ENCODE peak calls at places on chromosomes 6 and 20, in five cellular contexts. One of them, this sample, is unnamed.

GRCh38 chr20:40982415-40983145 is 46.0 kb upstream of the TOP1 start:
- DNase-seq in endothelial cell of umbilical vein: no peak
- DNase-seq in IMR-90: no peak
- DNase-seq in CD8-positive, alpha-beta T cell: no peak
- DNase-seq in ecto neural progenitor cell: no peak
- DNase-seq in this sample: no peak

GRCh38 chr6:39884696-39885095 is 49.6 kb downstream of the MOCS1 start:
- DNase-seq in endothelial cell of umbilical vein: no peak
- DNase-seq in ecto neural progenitor cell: no peak
- DNase-seq in CD8-positive, alpha-beta T cell: no peak
- DNase-seq in IMR-90: peak
- DNase-seq in this sample: no peak

GRCh38 chr6:122947355-122947754 is 48.7 kb upstream of the CLVS2 start:
- DNase-seq in ecto neural progenitor cell: peak
- DNase-seq in endothelial cell of umbilical vein: peak
- DNase-seq in IMR-90: no peak
- DNase-seq in CD8-positive, alpha-beta T cell: no peak
- DNase-seq in this sample: no peak

GRCh38 chr6:29938746-29939508 is 3.4 kb upstream of the HLA-A start:
- DNase-seq in ecto neural progenitor cell: no peak
- DNase-seq in endothelial cell of umbilical vein: no peak
- DNase-seq in IMR-90: no peak
- DNase-seq in CD8-positive, alpha-beta T cell: no peak
- DNase-seq in this sample: no peak

GRCh38 chr6:166354965-166355364 is 12.6 kb upstream of the SFT2D1 start:
- DNase-seq in ecto neural progenitor cell: no peak
- DNase-seq in endothelial cell of umbilical vein: no peak
- DNase-seq in CD8-positive, alpha-beta T cell: no peak
- DNase-seq in IMR-90: no peak
- DNase-seq in this sample: no peak

GRCh38 chr6:142850653-142851434 is 94.1 kb downstream of the HIVEP2 start:
- DNase-seq in IMR-90: peak
- DNase-seq in ecto neural progenitor cell: no peak
- DNase-seq in endothelial cell of umbilical vein: peak
- DNase-seq in CD8-positive, alpha-beta T cell: no peak
- DNase-seq in this sample: peak

GRCh38 chr20:19986419-19986818 is 30.7 kb upstream of the NAA20 start:
- DNase-seq in CD8-positive, alpha-beta T cell: no peak
- DNase-seq in IMR-90: peak
- DNase-seq in ecto neural progenitor cell: no peak
- DNase-seq in endothelial cell of umbilical vein: no peak
- DNase-seq in this sample: no peak

GRCh38 chr6:25410102-25410501 is 130.9 kb downstream of the CARMIL1 start:
- DNase-seq in CD8-positive, alpha-beta T cell: no peak
- DNase-seq in ecto neural progenitor cell: no peak
- DNase-seq in endothelial cell of umbilical vein: no peak
- DNase-seq in IMR-90: no peak
- DNase-seq in this sample: no peak

GRCh38 chr6:157172088-157172768 is 151.1 kb downstream of the TMEM242 start:
- DNase-seq in IMR-90: no peak
- DNase-seq in CD8-positive, alpha-beta T cell: no peak
- DNase-seq in endothelial cell of umbilical vein: no peak
- DNase-seq in ecto neural progenitor cell: no peak
- DNase-seq in this sample: no peak

GRCh38 chr20:13819885-13820645 is 35.2 kb downstream of the NDUFAF5 start:
- DNase-seq in ecto neural progenitor cell: no peak
- DNase-seq in endothelial cell of umbilical vein: peak
- DNase-seq in IMR-90: peak
- DNase-seq in CD8-positive, alpha-beta T cell: no peak
- DNase-seq in this sample: no peak